ENCODE peak calls at places on chromosomes 13 and 19, in nine cellular contexts. One of them, this sample, is unnamed.

GRCh38 chr13:41137241-41137640 is 4.6 kb upstream of the KBTBD6 start:
- DNase-seq in stimulated activated CD8-positive, alpha-beta memory T cell treated with anti-CD3 and anti-CD28 coated beads, Interleukin-15, amount 100 ng/mL, for 24 hours: no peak
- DNase-seq in hepatocyte: no peak
- DNase-seq in ureter: no peak
- DNase-seq in HFF-Myc: no peak
- DNase-seq in AG10803: no peak
- DNase-seq in GDM1: no peak
- DNase-seq in epithelial cell of prostate: peak; percentile 99
- DNase-seq in iPS-NIHi11: no peak
- DNase-seq in this sample: no peak

GRCh38 chr13:113616991-113617749 is 32.6 kb downstream of the TFDP1 start:
- DNase-seq in stimulated activated CD8-positive, alpha-beta memory T cell treated with anti-CD3 and anti-CD28 coated beads, Interleukin-15, amount 100 ng/mL, for 24 hours: no peak
- DNase-seq in hepatocyte: peak; percentile 56
- DNase-seq in ureter: no peak
- DNase-seq in HFF-Myc: no peak
- DNase-seq in AG10803: no peak
- DNase-seq in GDM1: no peak
- DNase-seq in epithelial cell of prostate: no peak
- DNase-seq in iPS-NIHi11: peak; percentile 79
- DNase-seq in this sample: peak; percentile 38

GRCh38 chr13:43444085-43444484 is 342.7 kb downstream of the ENOX1 start:
- DNase-seq in stimulated activated CD8-positive, alpha-beta memory T cell treated with anti-CD3 and anti-CD28 coated beads, Interleukin-15, amount 100 ng/mL, for 24 hours: no peak
- DNase-seq in hepatocyte: no peak
- DNase-seq in ureter: no peak
- DNase-seq in HFF-Myc: no peak
- DNase-seq in AG10803: no peak
- DNase-seq in GDM1: no peak
- DNase-seq in epithelial cell of prostate: no peak
- DNase-seq in iPS-NIHi11: no peak
- DNase-seq in this sample: no peak

GRCh38 chr19:49361438-49362047 is 673 bp downstream of the TEAD2 start:
- DNase-seq in stimulated activated CD8-positive, alpha-beta memory T cell treated with anti-CD3 and anti-CD28 coated beads, Interleukin-15, amount 100 ng/mL, for 24 hours: no peak
- DNase-seq in hepatocyte: peak; percentile 94
- DNase-seq in ureter: peak; percentile 86
- DNase-seq in HFF-Myc: peak; percentile 63
- DNase-seq in AG10803: peak; percentile 81
- DNase-seq in GDM1: no peak
- DNase-seq in epithelial cell of prostate: no peak
- DNase-seq in iPS-NIHi11: peak; percentile 92
- DNase-seq in this sample: peak; percentile 92

GRCh38 chr13:50377726-50378270 is 362.6 kb downstream of the KCNRG start:
- DNase-seq in stimulated activated CD8-positive, alpha-beta memory T cell treated with anti-CD3 and anti-CD28 coated beads, Interleukin-15, amount 100 ng/mL, for 24 hours: no peak
- DNase-seq in hepatocyte: no peak
- DNase-seq in ureter: no peak
- DNase-seq in HFF-Myc: no peak
- DNase-seq in AG10803: no peak
- DNase-seq in GDM1: no peak
- DNase-seq in epithelial cell of prostate: no peak
- DNase-seq in iPS-NIHi11: no peak
- DNase-seq in this sample: no peak

GRCh38 chr13:26528527-26528926 is 29.0 kb upstream of the WASF3 start:
- DNase-seq in stimulated activated CD8-positive, alpha-beta memory T cell treated with anti-CD3 and anti-CD28 coated beads, Interleukin-15, amount 100 ng/mL, for 24 hours: no peak
- DNase-seq in hepatocyte: no peak
- DNase-seq in ureter: no peak
- DNase-seq in HFF-Myc: no peak
- DNase-seq in AG10803: no peak
- DNase-seq in GDM1: no peak
- DNase-seq in epithelial cell of prostate: no peak
- DNase-seq in iPS-NIHi11: no peak
- DNase-seq in this sample: no peak

GRCh38 chr13:57716295-57716694 is 84.8 kb downstream of the PCDH17 start:
- DNase-seq in stimulated activated CD8-positive, alpha-beta memory T cell treated with anti-CD3 and anti-CD28 coated beads, Interleukin-15, amount 100 ng/mL, for 24 hours: no peak
- DNase-seq in hepatocyte: peak; percentile 49
- DNase-seq in ureter: no peak
- DNase-seq in HFF-Myc: no peak
- DNase-seq in AG10803: no peak
- DNase-seq in GDM1: no peak
- DNase-seq in epithelial cell of prostate: no peak
- DNase-seq in iPS-NIHi11: peak; percentile 29
- DNase-seq in this sample: peak; percentile 1

GRCh38 chr13:87331178-87331577 is 340.0 kb upstream of the SLITRK5 start:
- DNase-seq in stimulated activated CD8-positive, alpha-beta memory T cell treated with anti-CD3 and anti-CD28 coated beads, Interleukin-15, amount 100 ng/mL, for 24 hours: no peak
- DNase-seq in hepatocyte: peak; percentile 15
- DNase-seq in ureter: peak; percentile 75
- DNase-seq in HFF-Myc: no peak
- DNase-seq in AG10803: peak; percentile 0
- DNase-seq in GDM1: no peak
- DNase-seq in epithelial cell of prostate: peak; percentile 94
- DNase-seq in iPS-NIHi11: peak; percentile 37
- DNase-seq in this sample: no peak